ENCODE peak calls at places on chromosomes 7 and 10, in seven cellular contexts. R is C1 segment of cervical spinal cord; D is HepG2; S is COR-L47; G is NCI-H446; U is stimulated activated CD4-positive, alpha-beta T cell treated with anti-CD3 and anti-CD28 coated beads, Interleukin-2, amount 100 ng/mL, for 48 hours; C is T-cell. A is an unnamed sample.

GRCh38 chr7:152723364-152723763 is 36.2 kb upstream of the ACTR3B start:
- DNase-seq in R (no peak), D (no peak), S (no peak), G (no peak), U (no peak), C (no peak), A (no peak)

GRCh38 chr7:365593-365992 is 75.6 kb downstream of the FOXL3 start:
- DNase-seq in R (no peak), D (no peak), S (no peak), G (no peak), U (no peak), C (no peak), A (no peak)

GRCh38 chr10:86366033-86366901 is at the start of gene GRID1:
- DNase-seq in R (peak), D (no peak), S (no peak), G (peak), U (no peak), C (no peak), A (peak)

GRCh38 chr10:52469970-52470705 is 156.1 kb downstream of the DKK1 start:
- DNase-seq in R (no peak), D (no peak), S (no peak), G (no peak), U (no peak), C (no peak), A (no peak)

GRCh38 chr10:43086321-43086942 is 9.6 kb downstream of the RET start:
- DNase-seq in R (no peak), D (no peak), S (no peak), G (no peak), U (no peak), C (no peak), A (no peak)

GRCh38 chr7:23530901-23531793 is 634 bp downstream of the TRA2A start:
- DNase-seq in R (peak), D (peak), S (peak), G (peak), U (no peak), C (peak), A (peak)

GRCh38 chr10:132515811-132516726 is 21.5 kb upstream of the INPP5A start:
- DNase-seq in R (no peak), D (no peak), S (no peak), G (no peak), U (no peak), C (no peak), A (no peak)

GRCh38 chr10:117750616-117751015 is 208.1 kb downstream of the EMX2 start:
- DNase-seq in R (no peak), D (no peak), S (no peak), G (no peak), U (no peak), C (no peak), A (no peak)

GRCh38 chr10:50610364-50610763 is 13.4 kb downstream of the SGMS1 start:
- DNase-seq in R (no peak), D (no peak), S (no peak), G (peak), U (no peak), C (no peak), A (no peak)

GRCh38 chr10:27258838-27259532 is 18.4 kb upstream of the ACBD5 start:
- DNase-seq in R (no peak), D (no peak), S (no peak), G (no peak), U (peak), C (no peak), A (no peak)

GRCh38 chr7:15870337-15870736 is 183.9 kb upstream of the MEOX2 start:
- DNase-seq in R (no peak), D (no peak), S (no peak), G (no peak), U (no peak), C (no peak), A (no peak)

GRCh38 chr7:82507365-82507975 is 63.9 kb upstream of the CACNA2D1 start:
- DNase-seq in R (no peak), D (no peak), S (peak), G (no peak), U (no peak), C (no peak), A (no peak)

GRCh38 chr10:44476421-44476820 is 91.5 kb upstream of the CXCL12 start:
- DNase-seq in R (no peak), D (no peak), S (no peak), G (peak), U (no peak), C (no peak), A (no peak)

GRCh38 chr7:90626011-90626410 is 29.9 kb downstream of the CDK14 start:
- DNase-seq in R (no peak), D (no peak), S (no peak), G (no peak), U (no peak), C (no peak), A (no peak)

GRCh38 chr7:31464601-31465000 is 49.3 kb upstream of the ITPRID1 start:
- DNase-seq in R (no peak), D (no peak), S (no peak), G (no peak), U (no peak), C (no peak), A (no peak)

GRCh38 chr7:73736885-73737284 is 1.7 kb downstream of the ABHD11 start:
- DNase-seq in R (no peak), D (no peak), S (no peak), G (no peak), U (no peak), C (no peak), A (no peak)

GRCh38 chr10:22339761-22340361 is 5.4 kb upstream of the SPAG6 start:
- DNase-seq in R (no peak), D (no peak), S (no peak), G (peak), U (no peak), C (no peak), A (no peak)

GRCh38 chr7:37899712-37900247 is 16.8 kb downstream of the SFRP4 start:
- DNase-seq in R (no peak), D (no peak), S (no peak), G (no peak), U (no peak), C (no peak), A (no peak)